ENCODE peak calls at places on chromosomes 5 and 9, in four cellular contexts. One of them, this sample, is unnamed. For H3K9me3 and H3K4me1, the result is how much of the 10 kb centered on the place peaks cover.

GRCh38 chr9:2228132-2228531 is 213.0 kb downstream of the SMARCA2 start:
- DNase-seq in mammary epithelial cell: no peak
- DNase-seq in left ventricle myocardium inferior: no peak
- DNase-seq in OCI-LY7: peak
- DNase-seq in this sample: peak

GRCh38 chr9:127347831-127348699 is 48.9 kb upstream of the SLC2A8 start:
- DNase-seq in mammary epithelial cell: peak
- DNase-seq in left ventricle myocardium inferior: no peak
- DNase-seq in OCI-LY7: peak
- DNase-seq in this sample: no peak

GRCh38 chr5:893711-894110 is 1.0 kb downstream of the TRIP13 start:
- DNase-seq in mammary epithelial cell: no peak
- DNase-seq in left ventricle myocardium inferior: no peak
- DNase-seq in OCI-LY7: peak
- DNase-seq in this sample: peak

GRCh38 chr5:55636711-55637110 is 75.4 kb downstream of the SLC38A9 start:
- DNase-seq in mammary epithelial cell: no peak
- DNase-seq in left ventricle myocardium inferior: peak
- DNase-seq in OCI-LY7: no peak
- DNase-seq in this sample: no peak

GRCh38 chr9:132486706-132487350 is 76.8 kb downstream of the CFAP77 start:
- DNase-seq in mammary epithelial cell: no peak
- DNase-seq in left ventricle myocardium inferior: no peak
- DNase-seq in OCI-LY7: no peak
- DNase-seq in this sample: no peak

GRCh38 chr5:150301901-150302300 is 804 bp downstream of the ARSI start:
- DNase-seq in mammary epithelial cell: no peak
- DNase-seq in left ventricle myocardium inferior: no peak
- DNase-seq in OCI-LY7: no peak
- DNase-seq in this sample: no peak

GRCh38 chr5:172840077-172840777 is 6.2 kb downstream of the ERGIC1 start:
- DNase-seq in mammary epithelial cell: no peak
- DNase-seq in left ventricle myocardium inferior: no peak
- DNase-seq in OCI-LY7: no peak
- DNase-seq in this sample: no peak

GRCh38 chr5:151132959-151133358 is 24.6 kb downstream of the ANXA6 start:
- DNase-seq in mammary epithelial cell: no peak
- DNase-seq in left ventricle myocardium inferior: no peak
- DNase-seq in OCI-LY7: peak
- DNase-seq in this sample: no peak

GRCh38 chr5:35954175-35954574 is 15.8 kb upstream of the CAPSL start:
- DNase-seq in mammary epithelial cell: no peak
- DNase-seq in left ventricle myocardium inferior: no peak
- DNase-seq in OCI-LY7: no peak
- DNase-seq in this sample: no peak

GRCh38 chr9:133347515-133347984 is 381 bp downstream of the MED22 start:
- DNase-seq in mammary epithelial cell: peak
- DNase-seq in left ventricle myocardium inferior: peak
- DNase-seq in OCI-LY7: peak
- DNase-seq in this sample: no peak

GRCh38 chr9:135520916-135521607 is at the start of gene LCN1:
- DNase-seq in mammary epithelial cell: no peak
- DNase-seq in left ventricle myocardium inferior: no peak
- DNase-seq in OCI-LY7: no peak
- DNase-seq in this sample: no peak

GRCh38 chr5:170576602-170577584 is 73.1 kb downstream of the KCNIP1 start:
- DNase-seq in mammary epithelial cell: no peak
- DNase-seq in left ventricle myocardium inferior: no peak
- DNase-seq in OCI-LY7: no peak
- DNase-seq in this sample: no peak

GRCh38 chr9:36150529-36151305 is 14.2 kb downstream of the GLIPR2 start:
- DNase-seq in mammary epithelial cell: no peak
- DNase-seq in left ventricle myocardium inferior: no peak
- DNase-seq in OCI-LY7: no peak
- DNase-seq in this sample: no peak

GRCh38 chr5:179124329-179124852 is 64.2 kb downstream of the ZNF354C start:
- DNase-seq in mammary epithelial cell: no peak
- DNase-seq in left ventricle myocardium inferior: no peak
- DNase-seq in OCI-LY7: no peak
- DNase-seq in this sample: peak
- H3K9me3 ChIP-seq in mammary epithelial cell: half or more
- H3K9me3 ChIP-seq in left ventricle myocardium inferior: under half
- H3K9me3 ChIP-seq in OCI-LY7: under half
- H3K9me3 ChIP-seq in this sample: under half

GRCh38 chr9:88051138-88051537 is 76.8 kb upstream of the CDK20 start:
- DNase-seq in mammary epithelial cell: no peak
- DNase-seq in left ventricle myocardium inferior: no peak
- DNase-seq in OCI-LY7: no peak
- DNase-seq in this sample: no peak
- H3K4me1 ChIP-seq in mammary epithelial cell: under half
- H3K4me1 ChIP-seq in left ventricle myocardium inferior: under half
- H3K4me1 ChIP-seq in OCI-LY7: under half
- H3K4me1 ChIP-seq in this sample: under half

GRCh38 chr9:116365056-116365471 is 211.5 kb downstream of the PAPPA start:
- DNase-seq in mammary epithelial cell: peak
- DNase-seq in left ventricle myocardium inferior: peak
- DNase-seq in OCI-LY7: no peak
- DNase-seq in this sample: no peak
- H3K9me3 ChIP-seq in mammary epithelial cell: under half
- H3K9me3 ChIP-seq in left ventricle myocardium inferior: under half
- H3K9me3 ChIP-seq in OCI-LY7: under half
- H3K9me3 ChIP-seq in this sample: under half

DNA sequence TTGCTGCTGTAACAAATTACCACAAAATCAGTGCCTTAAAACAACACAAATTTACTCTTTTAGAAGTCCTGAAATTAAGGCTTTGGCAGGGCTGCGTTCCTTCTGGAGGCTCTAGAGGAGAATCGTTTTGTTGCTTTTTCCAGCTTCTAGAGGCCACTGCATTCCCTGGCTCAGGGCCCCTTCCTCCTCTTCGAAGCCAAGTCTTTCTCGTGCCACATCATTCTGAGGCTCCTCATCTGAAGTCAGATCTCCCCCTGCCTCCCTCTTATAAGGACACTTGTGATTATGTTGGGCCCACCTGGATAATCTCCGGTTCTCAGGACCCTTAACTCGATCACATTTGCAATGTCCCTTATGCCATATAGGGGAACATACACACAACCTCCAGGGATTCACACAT is 48.0 kb downstream of the SLC22A5 start:
- DNase-seq in mammary epithelial cell: no peak
- DNase-seq in left ventricle myocardium inferior: no peak
- DNase-seq in OCI-LY7: no peak
- DNase-seq in this sample: no peak
- H3K4me1 ChIP-seq in mammary epithelial cell: under half
- H3K4me1 ChIP-seq in left ventricle myocardium inferior: half or more
- H3K4me1 ChIP-seq in OCI-LY7: half or more
- H3K4me1 ChIP-seq in this sample: under half

DNA sequence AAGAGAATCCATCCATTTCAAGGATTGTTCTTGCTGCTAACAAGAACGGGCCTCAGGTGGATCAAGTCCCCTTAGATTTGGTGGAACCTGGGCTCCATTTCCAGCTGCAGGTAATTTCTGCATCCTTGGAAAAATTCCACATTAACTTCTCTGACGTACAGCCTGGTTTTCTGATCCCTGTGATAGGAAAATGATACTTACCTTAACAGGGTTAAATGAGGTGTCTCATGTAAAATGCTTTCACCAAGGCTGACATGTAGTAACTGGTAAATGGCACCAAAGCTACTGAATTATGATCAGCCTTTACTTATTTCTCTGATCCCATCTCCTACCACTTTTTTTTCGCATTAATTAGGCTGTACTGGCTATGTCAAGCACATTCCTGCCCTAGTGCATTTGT is 93.7 kb downstream of the FBXO38 start:
- DNase-seq in mammary epithelial cell: no peak
- DNase-seq in left ventricle myocardium inferior: no peak
- DNase-seq in OCI-LY7: no peak
- DNase-seq in this sample: no peak
- H3K9me3 ChIP-seq in mammary epithelial cell: under half
- H3K9me3 ChIP-seq in left ventricle myocardium inferior: under half
- H3K9me3 ChIP-seq in OCI-LY7: under half
- H3K9me3 ChIP-seq in this sample: under half

DNA sequence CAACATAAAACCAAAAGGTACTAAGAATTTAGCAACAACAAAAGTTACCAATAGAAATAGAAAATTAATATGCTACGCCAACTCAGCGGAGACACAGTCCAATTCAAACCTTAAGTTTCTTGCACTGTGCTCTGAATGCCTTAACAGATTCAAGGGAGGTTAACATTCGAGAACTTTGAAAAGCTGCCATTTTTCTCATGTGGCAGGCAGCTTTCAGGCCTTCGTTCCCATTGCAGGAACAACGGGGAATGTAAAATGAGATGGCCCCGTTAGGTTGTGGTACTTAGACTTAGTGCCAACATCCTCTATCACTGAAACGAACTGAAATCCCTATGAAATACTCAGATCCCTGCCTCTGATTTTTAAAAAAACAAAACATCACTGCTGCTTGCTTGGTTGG is 22.4 kb downstream of the FNBP1 start:
- DNase-seq in mammary epithelial cell: no peak
- DNase-seq in left ventricle myocardium inferior: no peak
- DNase-seq in OCI-LY7: no peak
- DNase-seq in this sample: no peak
- H3K4me1 ChIP-seq in mammary epithelial cell: under half
- H3K4me1 ChIP-seq in left ventricle myocardium inferior: under half
- H3K4me1 ChIP-seq in OCI-LY7: half or more
- H3K4me1 ChIP-seq in this sample: under half